ENCODE peak calls at places on chromosomes 12 and 14, in four cellular contexts. M, F, O and E are unnamed samples.

GRCh38 chr14:54683882-54684794 is 117.2 kb downstream of the SAMD4A start:
- DNase-seq in M (peak; percentile 58), O (peak; percentile 77), F (no peak), E (peak; percentile 86)

GRCh38 chr12:43836455-43836989 is 641 bp downstream of the TMEM117 start:
- DNase-seq in O (no peak), F (no peak), M (no peak), E (no peak)

GRCh38 chr14:51533160-51533559 is 118.5 kb upstream of the FRMD6 start:
- DNase-seq in O (no peak), F (no peak), M (no peak), E (no peak)

GRCh38 chr12:10982244-10982643 is 4.5 kb downstream of the TAS2R50 start:
- DNase-seq in M (no peak), F (no peak), O (no peak), E (no peak)

GRCh38 chr14:29788093-29788492 is 139.6 kb downstream of the PRKD1 start:
- DNase-seq in O (no peak), F (no peak), M (no peak), E (no peak)

GRCh38 chr12:4865246-4865645 is 44.5 kb upstream of the KCNA1 start:
- DNase-seq in M (no peak), O (no peak), F (no peak), E (no peak)

GRCh38 chr12:124096109-124096508 is 123.1 kb downstream of the ZNF664 start:
- DNase-seq in O (no peak), F (no peak), M (no peak), E (no peak)

GRCh38 chr12:131421506-131422184 is 289.2 kb upstream of the SFSWAP start:
- DNase-seq in O (no peak), M (no peak), F (no peak), E (peak; percentile 26)

GRCh38 chr14:85468815-85469214 is 61.1 kb upstream of the FLRT2 start:
- DNase-seq in O (no peak), F (no peak), M (no peak), E (no peak)

GRCh38 chr12:76586764-76587395 is 27.3 kb upstream of the OSBPL8 start:
- DNase-seq in O (no peak), F (peak; percentile 27), M (peak; percentile 23), E (no peak)

GRCh38 chr14:69848903-69849391 is 30.3 kb upstream of the SMOC1 start:
- DNase-seq in O (no peak), F (no peak), M (no peak), E (no peak)

GRCh38 chr14:104557766-104558165 is 21.8 kb upstream of the C14orf180 start:
- DNase-seq in O (peak; percentile 34), F (no peak), M (no peak), E (peak; percentile 34)

GRCh38 chr14:39548358-39548757 is 116.1 kb upstream of the FBXO33 start:
- DNase-seq in O (no peak), M (no peak), F (no peak), E (no peak)

GRCh38 chr12:76030378-76031080 is 1.0 kb downstream of the PHLDA1 start:
- DNase-seq in O (peak; percentile 72), F (no peak), M (peak; percentile 37), E (peak; percentile 79)

GRCh38 chr14:97458302-97459137 is 661.3 kb downstream of the VRK1 start:
- DNase-seq in O (no peak), F (no peak), M (peak; percentile 57), E (no peak)

GRCh38 chr12:132121283-132121682 is 22.8 kb downstream of the DDX51 start:
- DNase-seq in O (no peak), F (no peak), M (no peak), E (no peak)

DNA sequence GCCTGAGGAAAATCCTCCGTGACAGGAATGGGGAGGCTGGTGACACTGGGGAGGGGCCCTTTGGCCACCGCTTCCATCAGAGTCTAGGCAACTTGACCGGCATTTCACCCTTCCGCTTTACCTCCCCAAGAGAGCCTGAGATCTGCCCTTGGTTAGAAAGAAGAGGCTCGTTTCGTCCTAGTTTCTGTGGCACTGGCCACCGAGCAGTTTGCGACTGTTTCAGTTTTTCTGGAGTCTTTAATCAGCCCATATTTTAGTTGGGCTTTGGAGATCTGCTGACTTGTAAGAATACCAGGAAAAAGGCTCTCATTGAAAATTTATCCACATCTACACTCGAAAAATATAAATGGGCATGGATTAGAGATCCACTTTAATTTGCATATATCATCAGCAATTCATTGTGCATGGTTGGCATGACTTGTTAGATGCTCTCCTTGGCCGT is 414 bp upstream of the ANKS1B start:
- DNase-seq in O (no peak), M (no peak), F (no peak), E (no peak)
- H3K4me3 ChIP-seq in O (peak overlapping the region; percentile 78), M (peak overlapping the region; percentile 80), F (peak overlapping the region; percentile 31), E (peak overlapping the region; percentile 92)

GRCh38 chr14:77027538-77028383 is 747 bp downstream of the IRF2BPL start:
- DNase-seq in M (peak; percentile 36), F (no peak), O (peak; percentile 92), E (peak; percentile 88)
- H3K4me1 ChIP-seq in M (peaks cover 52% of the 10 kb centered on the region), F (peaks cover 75% of the 10 kb centered on the region), O (peaks cover 51% of the 10 kb centered on the region), E (no peaks in the 10 kb centered on the region)

GRCh38 chr14:57632649-57633048 is 139.0 kb upstream of the CCDC198 start:
- DNase-seq in F (no peak), O (no peak), M (no peak), E (no peak)
- H3K36me3 ChIP-seq in F (no peaks in the 10 kb centered on the region), O (no peaks in the 10 kb centered on the region), M (no peaks in the 10 kb centered on the region), E (no peaks in the 10 kb centered on the region)

DNA sequence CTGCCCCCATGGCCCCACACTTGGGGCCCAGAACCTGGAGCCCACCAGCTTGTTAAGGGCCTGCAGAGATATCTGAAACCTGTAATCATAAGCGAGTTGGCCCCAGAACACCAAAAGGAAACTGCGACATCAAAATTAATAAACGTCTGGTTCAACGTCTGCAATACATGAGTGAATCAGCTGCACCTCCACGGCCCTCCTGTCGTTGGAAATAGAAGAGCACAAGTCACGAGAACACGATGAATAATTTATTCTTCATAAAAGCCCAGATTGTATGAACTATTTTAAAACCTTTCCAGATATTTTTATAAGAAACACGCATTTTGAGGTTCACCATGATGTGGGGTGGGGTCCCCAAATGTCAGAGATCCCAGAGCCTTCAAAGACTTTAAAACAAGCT is 9.7 kb upstream of the CMKLR1 start:
- DNase-seq in F (no peak), O (no peak), M (no peak), E (no peak)
- H3K4me3 ChIP-seq in F (no peak overlapping the region), O (peak overlapping the region; percentile 5), M (no peak overlapping the region), E (no peak overlapping the region)

GRCh38 chr12:125135906-125136305 is 70.7 kb downstream of the AACS start:
- DNase-seq in F (no peak), M (no peak), O (no peak), E (no peak)
- H3K4me1 ChIP-seq in F (no peaks in the 10 kb centered on the region), M (peaks cover 14% of the 10 kb centered on the region), O (no peaks in the 10 kb centered on the region), E (no peaks in the 10 kb centered on the region)